ENCODE peak calls at places on chromosomes 7 and 10, in nine cellular contexts. C is heart left ventricle; I is A549; N is activated CD8-positive, alpha-beta T cell treated with anti-CD3 and anti-CD28 coated beads for 36 hours; X is HFFc6; V is PC-3; B is GM06990; E is nephron progenitor cell; W is mammary epithelial cell. Q is an unnamed sample.

GRCh38 chr10:86962981-86963310 is 4.5 kb downstream of the SNCG start:
- DNase-seq in C (peak), I (no peak), N (no peak), X (no peak), V (no peak), B (no peak), E (no peak), W (no peak), Q (no peak)

GRCh38 chr7:45663167-45663921 is 89.2 kb downstream of the ADCY1 start:
- DNase-seq in C (peak), I (no peak), N (peak), X (no peak), V (peak), B (no peak), E (peak), W (no peak), Q (peak)

GRCh38 chr7:126052229-126052628 is 1122.6 kb upstream of the POT1 start:
- DNase-seq in C (no peak), I (no peak), N (no peak), X (no peak), V (no peak), B (no peak), E (no peak), W (no peak), Q (no peak)

GRCh38 chr10:127148066-127148932 is 48.1 kb downstream of the INSYN2A start:
- DNase-seq in C (no peak), I (peak), N (no peak), X (peak), V (peak), B (no peak), E (no peak), W (peak), Q (no peak)

GRCh38 chr10:24453404-24453830 is 244.5 kb downstream of the KIAA1217 start:
- DNase-seq in C (no peak), I (no peak), N (no peak), X (peak), V (no peak), B (no peak), E (no peak), W (no peak), Q (no peak)

GRCh38 chr7:28998110-28998509 is 40.0 kb upstream of the TRIL start:
- DNase-seq in C (no peak), I (no peak), N (no peak), X (no peak), V (no peak), B (no peak), E (peak), W (no peak), Q (no peak)

GRCh38 chr7:155007947-155008346 is 5.0 kb upstream of the PAXIP1 start:
- DNase-seq in C (no peak), I (peak), N (peak), X (no peak), V (no peak), B (no peak), E (no peak), W (no peak), Q (no peak)

GRCh38 chr10:12919574-12919973 is 81.9 kb downstream of the CCDC3 start:
- DNase-seq in C (no peak), I (no peak), N (no peak), X (no peak), V (no peak), B (no peak), E (no peak), W (no peak), Q (no peak)

GRCh38 chr7:108057951-108058391 is 55.0 kb upstream of the LAMB1 start:
- DNase-seq in C (no peak), I (no peak), N (no peak), X (no peak), V (no peak), B (no peak), E (no peak), W (no peak), Q (no peak)

GRCh38 chr10:117942261-117942660 is 104.5 kb downstream of the RAB11FIP2 start:
- DNase-seq in C (no peak), I (no peak), N (no peak), X (no peak), V (no peak), B (no peak), E (no peak), W (peak), Q (no peak)

GRCh38 chr10:27369832-27370231 is 129.2 kb upstream of the ACBD5 start:
- DNase-seq in C (no peak), I (peak), N (no peak), X (no peak), V (peak), B (no peak), E (no peak), W (no peak), Q (no peak)

GRCh38 chr7:133961724-133962123 is 165.4 kb upstream of the LRGUK start:
- DNase-seq in C (no peak), I (no peak), N (peak), X (no peak), V (no peak), B (no peak), E (no peak), W (no peak), Q (no peak)

GRCh38 chr7:133528796-133529195 is 275.9 kb downstream of the EXOC4 start:
- DNase-seq in C (no peak), I (no peak), N (no peak), X (no peak), V (no peak), B (no peak), E (no peak), W (no peak), Q (no peak)

GRCh38 chr7:100839361-100839760 is 12.0 kb upstream of the EPHB4 start:
- DNase-seq in C (peak), I (no peak), N (no peak), X (no peak), V (no peak), B (no peak), E (no peak), W (no peak), Q (no peak)

GRCh38 chr10:118256825-118257570 is 85.1 kb downstream of the FAM204A start:
- DNase-seq in C (no peak), I (no peak), N (no peak), X (no peak), V (no peak), B (no peak), E (no peak), W (no peak), Q (no peak)

GRCh38 chr10:24241536-24241935 is 32.6 kb downstream of the KIAA1217 start:
- DNase-seq in C (no peak), I (no peak), N (no peak), X (no peak), V (no peak), B (no peak), E (no peak), W (no peak), Q (no peak)

GRCh38 chr7:1703475-1704325 is 33.6 kb downstream of the ELFN1 start:
- DNase-seq in C (no peak), I (no peak), N (no peak), X (no peak), V (no peak), B (no peak), E (no peak), W (no peak), Q (no peak)

GRCh38 chr10:102743078-102743587 is 615 bp upstream of the WBP1L start:
- DNase-seq in C (no peak), I (no peak), N (no peak), X (no peak), V (no peak), B (peak), E (no peak), W (no peak), Q (no peak)

GRCh38 chr10:59675812-59676211 is 33.8 kb downstream of the SLC16A9 start:
- DNase-seq in C (no peak), I (no peak), N (no peak), X (no peak), V (peak), B (no peak), E (peak), W (no peak), Q (no peak)

GRCh38 chr10:101837753-101838152 is 5.8 kb downstream of the KCNIP2 start:
- DNase-seq in C (no peak), I (no peak), N (no peak), X (no peak), V (no peak), B (no peak), E (peak), W (no peak), Q (no peak)

GRCh38 chr10:86600296-86600695 is 54.1 kb upstream of the OPN4 start:
- DNase-seq in C (no peak), I (no peak), N (no peak), X (no peak), V (no peak), B (no peak), E (no peak), W (no peak), Q (no peak)

GRCh38 chr7:155986497-155987160 is 174.4 kb upstream of the SHH start:
- DNase-seq in C (no peak), I (no peak), N (no peak), X (no peak), V (no peak), B (no peak), E (no peak), W (no peak), Q (no peak)

GRCh38 chr10:104666106-104666505 is 25.0 kb downstream of the SORCS3 start:
- DNase-seq in C (no peak), I (no peak), N (no peak), X (no peak), V (no peak), B (no peak), E (no peak), W (no peak), Q (no peak)

GRCh38 chr7:929311-929711 is 25.2 kb downstream of the ADAP1 start:
- DNase-seq in C (no peak), I (no peak), N (no peak), X (no peak), V (no peak), B (no peak), E (no peak), W (no peak), Q (no peak)

GRCh38 chr10:131751827-131752775 is 148.7 kb upstream of the PPP2R2D start:
- DNase-seq in C (no peak), I (no peak), N (no peak), X (no peak), V (no peak), B (no peak), E (no peak), W (no peak), Q (no peak)

GRCh38 chr10:60521974-60522405 is 132.3 kb upstream of the ANK3 start:
- DNase-seq in C (no peak), I (no peak), N (peak), X (peak), V (peak), B (no peak), E (peak), W (peak), Q (no peak)

GRCh38 chr7:158229945-158230344 is 357.7 kb downstream of the PTPRN2 start:
- DNase-seq in C (no peak), I (no peak), N (no peak), X (no peak), V (no peak), B (no peak), E (no peak), W (no peak), Q (no peak)
- TF ChIP-seq CTCF in C (no peak), I (no peak), N (no peak), X (no peak), V (no peak), B (no peak), E (no peak), W (no peak), Q (no peak)

DNA sequence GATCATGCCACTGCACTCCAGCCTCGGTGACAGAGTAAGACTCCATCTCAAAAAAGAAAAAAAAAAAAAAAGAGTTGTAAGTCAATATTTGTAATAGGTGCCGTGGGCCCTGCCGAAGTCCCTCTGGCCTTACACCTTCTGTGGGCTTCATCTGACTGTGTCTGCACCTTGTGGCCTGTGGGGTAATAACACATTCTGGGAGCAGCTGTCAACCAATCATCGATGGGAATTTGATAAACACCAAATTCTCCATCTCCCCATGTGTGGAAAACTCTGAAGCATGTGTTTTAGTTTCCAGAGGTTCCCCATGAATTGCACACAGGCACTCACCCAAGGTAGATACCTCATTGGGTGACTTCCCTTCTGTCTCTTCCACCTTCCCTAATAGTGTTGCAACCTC is 10.8 kb downstream of the ZNF394 start:
- DNase-seq in C (no peak), I (no peak), N (no peak), X (no peak), V (no peak), B (no peak), E (no peak), W (no peak), Q (no peak)
- TF ChIP-seq CTCF in C (no peak), I (no peak), N (no peak), X (no peak), V (no peak), B (no peak), E (no peak), W (no peak), Q (no peak)

GRCh38 chr7:12244129-12244528 is 33.0 kb downstream of the TMEM106B start:
- DNase-seq in C (no peak), I (peak), N (no peak), X (no peak), V (peak), B (no peak), E (peak), W (no peak), Q (no peak)
- TF ChIP-seq CTCF in C (peak), I (peak), N (no peak), X (peak), V (peak), B (peak), E (peak), W (peak), Q (no peak)

GRCh38 chr7:74479066-74479781 is 25.5 kb downstream of the GTF2IRD1 start:
- DNase-seq in C (no peak), I (no peak), N (no peak), X (no peak), V (peak), B (no peak), E (peak), W (no peak), Q (no peak)

GRCh38 chr7:74481458-74482324 is 28.0 kb downstream of the GTF2IRD1 start:
- DNase-seq in C (no peak), I (no peak), N (no peak), X (no peak), V (no peak), B (no peak), E (no peak), W (no peak), Q (no peak)

GRCh38 chr7:74478671-74479065 is 25.0 kb downstream of the GTF2IRD1 start:
- DNase-seq in C (no peak), I (no peak), N (no peak), X (no peak), V (no peak), B (no peak), E (no peak), W (no peak), Q (no peak)

GRCh38 chr7:74480861-74481417 is 27.2 kb downstream of the GTF2IRD1 start:
- DNase-seq in C (peak), I (no peak), N (no peak), X (peak), V (no peak), B (no peak), E (no peak), W (peak), Q (no peak)

GRCh38 chr7:74479961-74480829 is 26.5 kb downstream of the GTF2IRD1 start:
- DNase-seq in C (peak), I (no peak), N (peak), X (peak), V (no peak), B (no peak), E (peak), W (peak), Q (peak)
- TF ChIP-seq CTCF in C (no peak), I (no peak), N (no peak), X (no peak), V (no peak), B (no peak), E (no peak), W (no peak), Q (no peak)

GRCh38 chr10:114590983-114591382 is 67.1 kb downstream of the ABLIM1 start:
- DNase-seq in C (no peak), I (no peak), N (no peak), X (no peak), V (no peak), B (no peak), E (no peak), W (peak), Q (no peak)
- TF ChIP-seq CTCF in C (no peak), I (no peak), N (no peak), X (no peak), V (no peak), B (no peak), E (no peak), W (no peak), Q (no peak)

DNA sequence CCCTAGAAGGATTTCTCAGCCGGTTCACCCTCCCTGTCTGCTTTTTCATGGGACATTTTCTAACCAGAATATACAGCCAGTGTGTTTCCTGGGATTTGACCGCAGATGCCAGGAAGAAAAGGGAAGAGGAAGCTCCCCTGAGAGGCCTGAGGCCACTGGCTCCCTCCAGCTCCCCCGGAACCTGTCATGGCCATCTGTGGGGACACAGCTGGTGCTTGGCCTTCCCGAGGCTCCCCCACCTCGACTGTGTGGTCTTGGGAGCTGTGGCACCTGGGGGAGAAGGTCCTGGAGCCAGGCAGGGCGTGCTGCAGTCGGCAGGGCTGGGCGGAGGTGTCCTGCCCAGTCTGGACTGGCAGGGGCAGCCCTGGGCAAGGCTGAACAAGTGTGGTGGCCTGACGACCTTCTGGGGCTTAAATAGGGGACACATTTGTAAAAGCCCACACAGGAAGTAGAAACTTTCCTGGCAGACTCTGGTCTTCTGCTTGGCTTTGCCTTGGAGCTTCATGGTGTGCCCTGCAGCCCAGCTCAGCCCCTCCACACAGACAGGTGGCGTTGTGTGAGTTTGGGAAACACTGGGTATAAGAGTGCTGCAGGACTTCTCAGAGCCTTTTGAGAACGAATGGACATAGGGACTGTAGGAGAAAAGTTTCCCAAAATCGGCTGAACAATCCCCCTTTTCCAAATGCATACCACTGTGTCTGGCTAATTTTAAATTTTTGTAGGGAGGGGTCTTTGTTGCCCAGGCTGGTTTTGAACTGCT is 6.8 kb downstream of the BRI3 start:
- DNase-seq in C (no peak), I (no peak), N (no peak), X (no peak), V (no peak), B (no peak), E (no peak), W (peak), Q (no peak)
- TF ChIP-seq CTCF in C (no peak), I (peak), N (no peak), X (no peak), V (no peak), B (peak), E (no peak), W (no peak), Q (no peak)

DNA sequence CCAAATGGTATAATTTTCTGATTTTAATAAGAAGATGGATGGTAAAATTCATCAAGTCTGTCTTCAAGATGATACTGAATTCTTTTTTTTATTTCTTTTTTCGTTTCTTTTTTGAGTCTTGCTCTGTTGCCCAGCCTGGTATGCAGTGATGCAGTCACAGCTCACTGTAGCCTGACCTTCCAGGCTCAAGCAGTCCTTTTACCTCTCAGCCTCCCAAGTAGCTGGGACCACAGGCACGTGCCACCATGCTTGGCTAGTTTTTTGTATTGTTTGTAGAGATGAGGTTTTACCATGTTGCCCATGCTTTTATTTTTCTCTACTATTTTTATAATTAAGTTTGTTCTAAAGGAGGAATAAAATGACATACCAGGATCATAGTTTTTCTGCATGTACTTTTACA is 52.1 kb upstream of the HELLS start:
- DNase-seq in C (no peak), I (no peak), N (no peak), X (no peak), V (no peak), B (peak), E (no peak), W (no peak), Q (no peak)
- TF ChIP-seq CTCF in C (no peak), I (no peak), N (no peak), X (no peak), V (no peak), B (no peak), E (no peak), W (no peak), Q (no peak)